ENCODE peak calls at places on chromosomes 6 and 20, in seven cellular contexts. A is H9, P is IMR-90, Z is neuronal stem cell, M is mesenchymal stem cell, F is trophoblast cell, S is mesendoderm. N is an unnamed sample.

GRCh38 chr6:45655630-45656422 is 278.1 kb upstream of the SUPT3H start:
- DNase-seq in A (no peak), S (peak; percentile 83), P (peak; percentile 99), Z (no peak), M (peak; percentile 98), F (peak; percentile 95), N (no peak)

GRCh38 chr6:14305131-14305530 is 187.6 kb downstream of the CD83 start:
- DNase-seq in F (no peak), M (no peak), Z (no peak), S (no peak), A (no peak), P (no peak), N (no peak)

GRCh38 chr6:52352239-52353008 is 9.5 kb upstream of the PAQR8 start:
- DNase-seq in A (no peak), M (peak; percentile 97), Z (no peak), F (peak; percentile 59), P (peak; percentile 98), S (peak; percentile 73), N (no peak)

GRCh38 chr20:23336476-23336875 is 14.1 kb upstream of the NXT1 start:
- DNase-seq in M (no peak), P (no peak), A (no peak), S (no peak), F (no peak), Z (no peak), N (no peak)

GRCh38 chr6:24971067-24971466 is 35.3 kb upstream of the RIPOR2 start:
- DNase-seq in M (no peak), P (no peak), Z (no peak), A (no peak), F (no peak), S (no peak), N (no peak)

GRCh38 chr6:1297746-1298145 is 14.2 kb upstream of the FOXQ1 start:
- DNase-seq in P (peak; percentile 78), F (no peak), A (no peak), Z (no peak), M (peak; percentile 13), S (no peak), N (no peak)

GRCh38 chr20:3235661-3236324 is 3.2 kb downstream of the SLC4A11 start:
- DNase-seq in F (peak; percentile 52), M (peak; percentile 16), P (peak; percentile 47), S (no peak), A (no peak), Z (no peak), N (no peak)

GRCh38 chr6:104700371-104701185 is 159.1 kb downstream of the HACE1 start:
- DNase-seq in Z (no peak), A (no peak), F (peak; percentile 60), M (peak; percentile 26), P (no peak), S (peak; percentile 70), N (no peak)

GRCh38 chr6:111663232-111663631 is 57.6 kb upstream of the TRAF3IP2 start:
- DNase-seq in M (no peak), S (peak; percentile 59), Z (no peak), A (peak; percentile 46), P (no peak), F (no peak), N (peak; percentile 60)

GRCh38 chr6:89970072-89970471 is 75.8 kb downstream of the GJA10 start:
- DNase-seq in S (no peak), M (no peak), F (no peak), Z (no peak), P (no peak), A (no peak), N (no peak)

GRCh38 chr6:73564578-73565345 is 43.9 kb upstream of the EEF1A1 start:
- DNase-seq in S (no peak), A (no peak), M (no peak), Z (no peak), P (no peak), F (no peak), N (no peak)

GRCh38 chr20:845226-845868 is 11.8 kb downstream of the FAM110A start:
- DNase-seq in M (no peak), Z (no peak), F (no peak), S (peak; percentile 29), A (no peak), P (no peak), N (peak; percentile 58)

GRCh38 chr6:97917369-97917768 is 634.4 kb upstream of the MMS22L start:
- DNase-seq in M (no peak), Z (peak; percentile 35), A (no peak), F (no peak), S (no peak), P (no peak), N (no peak)
- H2AK5ac ChIP-seq in M (no peak overlapping the region), Z (no peak overlapping the region), A (no peak overlapping the region), F (no peak overlapping the region), S (no peak overlapping the region), P (no peak overlapping the region), N (no peak overlapping the region)

GRCh38 chr20:4870906-4871305 is 130.4 kb downstream of the SLC23A2 start:
- DNase-seq in A (no peak), S (no peak), M (no peak), F (no peak), Z (no peak), P (no peak), N (no peak)
- H2AK5ac ChIP-seq in A (no peak overlapping the region), S (no peak overlapping the region), M (no peak overlapping the region), F (no peak overlapping the region), Z (no peak overlapping the region), P (no peak overlapping the region), N (no peak overlapping the region)

GRCh38 chr6:38696345-38696744 is 6.6 kb downstream of the GLO1 start:
- DNase-seq in A (no peak), F (no peak), M (no peak), Z (no peak), P (no peak), S (no peak), N (no peak)
- H2AK5ac ChIP-seq in A (no peak overlapping the region), F (no peak overlapping the region), M (no peak overlapping the region), Z (no peak overlapping the region), P (no peak overlapping the region), S (no peak overlapping the region), N (no peak overlapping the region)

DNA sequence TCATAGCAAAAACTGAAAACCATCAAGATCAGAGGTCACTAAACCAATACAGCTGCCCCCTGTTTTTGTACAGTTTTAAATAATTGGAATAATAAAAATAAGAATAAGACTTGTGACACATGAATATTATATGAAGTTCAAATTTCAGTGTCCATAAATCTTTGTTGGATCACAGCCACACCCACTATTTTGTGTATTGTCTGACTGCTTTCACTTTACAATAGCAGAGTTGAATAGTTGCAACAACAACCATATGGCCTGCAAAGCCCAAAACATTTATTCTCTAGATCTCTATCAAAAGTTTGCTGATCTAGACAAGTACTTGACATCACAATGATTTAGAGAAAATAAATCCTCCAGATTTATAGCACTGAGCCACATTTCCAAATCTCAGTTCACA is 73.6 kb downstream of the SPTLC3 start:
- DNase-seq in M (no peak), F (no peak), S (no peak), Z (no peak), A (no peak), P (no peak), N (no peak)
- H2AK5ac ChIP-seq in M (no peak overlapping the region), F (no peak overlapping the region), S (no peak overlapping the region), Z (no peak overlapping the region), A (no peak overlapping the region), P (no peak overlapping the region), N (no peak overlapping the region)

GRCh38 chr6:159301277-159301676 is 132.1 kb downstream of the FNDC1 start:
- DNase-seq in M (no peak), A (no peak), F (peak; percentile 76), Z (no peak), P (no peak), S (no peak), N (no peak)
- H2AK5ac ChIP-seq in M (no peak overlapping the region), A (no peak overlapping the region), F (no peak overlapping the region), Z (no peak overlapping the region), P (no peak overlapping the region), S (no peak overlapping the region), N (no peak overlapping the region)

GRCh38 chr6:66516377-66516776 is 809.4 kb upstream of the EYS start:
- DNase-seq in P (no peak), Z (no peak), A (no peak), F (no peak), S (no peak), M (no peak), N (no peak)
- H2AK5ac ChIP-seq in P (no peak overlapping the region), Z (no peak overlapping the region), A (no peak overlapping the region), F (no peak overlapping the region), S (no peak overlapping the region), M (no peak overlapping the region), N (no peak overlapping the region)

GRCh38 chr6:3252861-3253596 is 5.7 kb upstream of the PSMG4 start:
- DNase-seq in M (no peak), P (no peak), A (no peak), S (no peak), F (no peak), Z (no peak), N (no peak)
- H2AK5ac ChIP-seq in M (no peak overlapping the region), P (no peak overlapping the region), A (no peak overlapping the region), S (no peak overlapping the region), F (no peak overlapping the region), Z (peak overlapping the region; percentile 16), N (no peak overlapping the region)

DNA sequence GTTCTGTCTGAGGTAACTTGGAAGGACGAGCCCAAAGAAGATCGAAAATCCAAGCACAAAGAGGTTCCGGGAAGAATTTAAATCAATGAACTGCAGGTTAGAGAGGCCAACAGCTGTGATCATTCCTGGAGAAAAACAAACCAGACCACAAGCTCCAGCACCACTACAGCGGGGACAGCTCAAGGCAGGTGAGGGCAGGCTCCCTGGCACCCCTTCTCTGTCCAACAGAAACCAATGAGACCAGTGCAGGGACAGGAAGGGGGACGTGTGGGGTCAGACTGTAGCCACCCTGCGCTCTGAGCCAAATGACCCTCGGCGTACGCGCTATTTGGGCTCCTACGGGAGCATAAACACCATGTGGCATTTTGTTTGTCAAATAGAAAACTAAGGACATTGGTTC is 139.3 kb downstream of the SLC23A2 start:
- DNase-seq in F (no peak), A (no peak), Z (no peak), S (no peak), M (no peak), P (no peak), N (no peak)
- H2AK5ac ChIP-seq in F (no peak overlapping the region), A (no peak overlapping the region), Z (no peak overlapping the region), S (no peak overlapping the region), M (no peak overlapping the region), P (no peak overlapping the region), N (no peak overlapping the region)

GRCh38 chr6:64074981-64075380 is 439.4 kb downstream of the PHF3 start:
- DNase-seq in S (no peak), Z (no peak), M (peak; percentile 50), A (no peak), F (no peak), P (peak; percentile 19), N (no peak)
- H2AK5ac ChIP-seq in S (no peak overlapping the region), Z (no peak overlapping the region), M (no peak overlapping the region), A (no peak overlapping the region), F (no peak overlapping the region), P (no peak overlapping the region), N (no peak overlapping the region)

GRCh38 chr6:154737424-154737823 is 4.2 kb downstream of the SCAF8 start:
- DNase-seq in S (no peak), F (no peak), Z (no peak), P (no peak), A (no peak), M (no peak), N (no peak)
- H2AK5ac ChIP-seq in S (no peak overlapping the region), F (no peak overlapping the region), Z (no peak overlapping the region), P (no peak overlapping the region), A (no peak overlapping the region), M (no peak overlapping the region), N (no peak overlapping the region)

N was measured in H1.